ENCODE peak calls at places on chromosomes 4 and X, in six cellular contexts. One of them, this sample, is unnamed.

GRCh38 chr4:138062929-138063328 is 179.2 kb downstream of the SLC7A11 start:
- DNase-seq in NCI-H524: no peak
- DNase-seq in adrenal gland: no peak
- DNase-seq in central memory CD4-positive, alpha-beta T cell: no peak
- DNase-seq in coronary artery: no peak
- DNase-seq in fibroblast of pulmonary artery: peak
- DNase-seq in this sample: no peak

GRCh38 chr4:1116837-1117236 is 3.5 kb upstream of the RNF212 start:
- DNase-seq in adrenal gland: no peak
- DNase-seq in coronary artery: no peak
- DNase-seq in NCI-H524: no peak
- DNase-seq in fibroblast of pulmonary artery: no peak
- DNase-seq in central memory CD4-positive, alpha-beta T cell: no peak
- DNase-seq in this sample: no peak

GRCh38 chr4:121182296-121182695 is 18.2 kb upstream of the TNIP3 start:
- DNase-seq in fibroblast of pulmonary artery: peak
- DNase-seq in coronary artery: no peak
- DNase-seq in central memory CD4-positive, alpha-beta T cell: peak
- DNase-seq in adrenal gland: no peak
- DNase-seq in NCI-H524: no peak
- DNase-seq in this sample: peak

GRCh38 chrX:11886745-11887144 is 128.7 kb downstream of the MSL3 start:
- DNase-seq in coronary artery: no peak
- DNase-seq in central memory CD4-positive, alpha-beta T cell: no peak
- DNase-seq in NCI-H524: no peak
- DNase-seq in adrenal gland: no peak
- DNase-seq in fibroblast of pulmonary artery: peak
- DNase-seq in this sample: no peak

GRCh38 chr4:3767569-3768288 is 1.5 kb downstream of the ADRA2C start:
- DNase-seq in adrenal gland: no peak
- DNase-seq in coronary artery: no peak
- DNase-seq in fibroblast of pulmonary artery: peak
- DNase-seq in central memory CD4-positive, alpha-beta T cell: no peak
- DNase-seq in NCI-H524: peak
- DNase-seq in this sample: no peak

GRCh38 chrX:65644621-65645287 is 22.7 kb upstream of the MSN start:
- DNase-seq in central memory CD4-positive, alpha-beta T cell: no peak
- DNase-seq in coronary artery: peak
- DNase-seq in NCI-H524: no peak
- DNase-seq in fibroblast of pulmonary artery: peak
- DNase-seq in adrenal gland: peak
- DNase-seq in this sample: no peak

GRCh38 chr4:99736846-99737245 is 79.2 kb upstream of the C4orf54 start:
- DNase-seq in adrenal gland: no peak
- DNase-seq in coronary artery: no peak
- DNase-seq in central memory CD4-positive, alpha-beta T cell: no peak
- DNase-seq in fibroblast of pulmonary artery: no peak
- DNase-seq in NCI-H524: no peak
- DNase-seq in this sample: no peak

GRCh38 chr4:153676984-153677383 is 7.1 kb upstream of the TLR2 start:
- DNase-seq in adrenal gland: no peak
- DNase-seq in central memory CD4-positive, alpha-beta T cell: no peak
- DNase-seq in fibroblast of pulmonary artery: peak
- DNase-seq in coronary artery: no peak
- DNase-seq in NCI-H524: no peak
- DNase-seq in this sample: no peak

GRCh38 chr4:14434483-14434882 is 567.8 kb upstream of the CPEB2 start:
- DNase-seq in adrenal gland: no peak
- DNase-seq in fibroblast of pulmonary artery: no peak
- DNase-seq in NCI-H524: no peak
- DNase-seq in central memory CD4-positive, alpha-beta T cell: no peak
- DNase-seq in coronary artery: no peak
- DNase-seq in this sample: no peak

GRCh38 chr4:79295076-79295475 is 30.8 kb downstream of the NAA11 start:
- DNase-seq in central memory CD4-positive, alpha-beta T cell: no peak
- DNase-seq in NCI-H524: no peak
- DNase-seq in adrenal gland: no peak
- DNase-seq in fibroblast of pulmonary artery: no peak
- DNase-seq in coronary artery: no peak
- DNase-seq in this sample: no peak

GRCh38 chrX:337331-337831 is 18.8 kb upstream of the GTPBP6 start:
- DNase-seq in adrenal gland: no peak
- DNase-seq in fibroblast of pulmonary artery: no peak
- DNase-seq in central memory CD4-positive, alpha-beta T cell: no peak
- DNase-seq in NCI-H524: no peak
- DNase-seq in coronary artery: no peak
- DNase-seq in this sample: no peak

GRCh38 chr4:10239982-10240654 is 123.5 kb upstream of the WDR1 start:
- DNase-seq in NCI-H524: no peak
- DNase-seq in adrenal gland: no peak
- DNase-seq in coronary artery: no peak
- DNase-seq in central memory CD4-positive, alpha-beta T cell: no peak
- DNase-seq in fibroblast of pulmonary artery: peak
- DNase-seq in this sample: no peak

GRCh38 chrX:120453985-120454384 is 15.1 kb downstream of the LAMP2 start:
- DNase-seq in NCI-H524: no peak
- DNase-seq in coronary artery: no peak
- DNase-seq in central memory CD4-positive, alpha-beta T cell: no peak
- DNase-seq in fibroblast of pulmonary artery: peak
- DNase-seq in adrenal gland: no peak
- DNase-seq in this sample: no peak

GRCh38 chr4:89915937-89916336 is 21.3 kb downstream of the MMRN1 start:
- DNase-seq in central memory CD4-positive, alpha-beta T cell: no peak
- DNase-seq in coronary artery: no peak
- DNase-seq in fibroblast of pulmonary artery: no peak
- DNase-seq in adrenal gland: no peak
- DNase-seq in NCI-H524: no peak
- DNase-seq in this sample: no peak

GRCh38 chr4:88333741-88334405 is 44.8 kb upstream of the HERC6 start:
- DNase-seq in NCI-H524: no peak
- DNase-seq in adrenal gland: no peak
- DNase-seq in fibroblast of pulmonary artery: peak
- DNase-seq in central memory CD4-positive, alpha-beta T cell: no peak
- DNase-seq in coronary artery: no peak
- DNase-seq in this sample: no peak

GRCh38 chr4:112069110-112069509 is 76.1 kb upstream of the FAM241A start:
- DNase-seq in NCI-H524: no peak
- DNase-seq in adrenal gland: no peak
- DNase-seq in central memory CD4-positive, alpha-beta T cell: no peak
- DNase-seq in fibroblast of pulmonary artery: peak
- DNase-seq in coronary artery: no peak
- DNase-seq in this sample: no peak

GRCh38 chrX:130746077-130746476 is 156.9 kb downstream of the ENOX2 start:
- DNase-seq in adrenal gland: no peak
- DNase-seq in NCI-H524: no peak
- DNase-seq in central memory CD4-positive, alpha-beta T cell: no peak
- DNase-seq in coronary artery: no peak
- DNase-seq in fibroblast of pulmonary artery: no peak
- DNase-seq in this sample: no peak

GRCh38 chr4:168541608-168541953 is 44.7 kb downstream of the PALLD start:
- DNase-seq in coronary artery: no peak
- DNase-seq in adrenal gland: no peak
- DNase-seq in fibroblast of pulmonary artery: peak
- DNase-seq in central memory CD4-positive, alpha-beta T cell: no peak
- DNase-seq in NCI-H524: no peak
- DNase-seq in this sample: no peak

GRCh38 chr4:106305435-106306055 is 10.5 kb downstream of the TBCK start:
- DNase-seq in coronary artery: no peak
- DNase-seq in adrenal gland: no peak
- DNase-seq in central memory CD4-positive, alpha-beta T cell: no peak
- DNase-seq in NCI-H524: no peak
- DNase-seq in fibroblast of pulmonary artery: no peak
- DNase-seq in this sample: no peak

GRCh38 chr4:65401083-65401482 is 269.2 kb downstream of the EPHA5 start:
- DNase-seq in NCI-H524: no peak
- DNase-seq in adrenal gland: no peak
- DNase-seq in coronary artery: no peak
- DNase-seq in central memory CD4-positive, alpha-beta T cell: no peak
- DNase-seq in fibroblast of pulmonary artery: no peak
- DNase-seq in this sample: no peak

GRCh38 chrX:15087747-15088146 is 182.1 kb downstream of the ASB9 start:
- DNase-seq in NCI-H524: no peak
- DNase-seq in central memory CD4-positive, alpha-beta T cell: no peak
- DNase-seq in fibroblast of pulmonary artery: no peak
- DNase-seq in adrenal gland: no peak
- DNase-seq in coronary artery: no peak
- DNase-seq in this sample: no peak

GRCh38 chr4:152352645-152353116 is 183.2 kb downstream of the FBXW7 start:
- DNase-seq in adrenal gland: peak
- DNase-seq in coronary artery: peak
- DNase-seq in NCI-H524: peak
- DNase-seq in fibroblast of pulmonary artery: peak
- DNase-seq in central memory CD4-positive, alpha-beta T cell: no peak
- DNase-seq in this sample: peak

This sample was measured in naive thymus-derived CD4-positive, alpha-beta T cell.